ENCODE peak calls at places on chromosomes 12 and 14, in eight cellular contexts. I is HCT116, J is brain microvascular endothelial cell, Y is fibroblast of villous mesenchyme, C is IMR-90, W is NB4, M is colonic mucosa, V is heart left ventricle. L is an unnamed sample.

GRCh38 chr14:94575730-94576585 is 5.3 kb upstream of the SERPINA5 start:
- DNase-seq in I (no peak), J (peak), Y (no peak), C (peak), W (no peak), M (no peak), V (no peak), L (peak)

GRCh38 chr14:73613046-73613383 is 698 bp downstream of the ACOT6 start:
- DNase-seq in I (no peak), J (no peak), Y (no peak), C (no peak), W (peak), M (peak), V (no peak), L (no peak)

GRCh38 chr12:59151243-59151642 is 230.9 kb upstream of the LRIG3 start:
- DNase-seq in I (no peak), J (no peak), Y (peak), C (peak), W (no peak), M (no peak), V (no peak), L (peak)

GRCh38 chr14:105952222-105952621 is 425.8 kb downstream of the TMEM121 start:
- DNase-seq in I (no peak), J (no peak), Y (no peak), C (no peak), W (no peak), M (no peak), V (no peak), L (no peak)

GRCh38 chr12:127230843-127231260 is 1036.1 kb upstream of the TMEM132C start:
- DNase-seq in I (peak), J (peak), Y (peak), C (peak), W (peak), M (no peak), V (no peak), L (peak)

GRCh38 chr14:62954165-62954564 is 91.1 kb downstream of the KCNH5 start:
- DNase-seq in I (no peak), J (no peak), Y (no peak), C (no peak), W (no peak), M (no peak), V (no peak), L (no peak)

GRCh38 chr12:31388713-31389112 is 62.8 kb upstream of the SINHCAF start:
- DNase-seq in I (no peak), J (no peak), Y (no peak), C (no peak), W (no peak), M (peak), V (no peak), L (no peak)

GRCh38 chr14:77085538-77085937 is 12.5 kb upstream of the CIPC start:
- DNase-seq in I (no peak), J (no peak), Y (no peak), C (no peak), W (no peak), M (no peak), V (no peak), L (no peak)

GRCh38 chr12:24810378-24810777 is 138.5 kb downstream of the BCAT1 start:
- DNase-seq in I (no peak), J (no peak), Y (no peak), C (no peak), W (no peak), M (no peak), V (no peak), L (no peak)

GRCh38 chr14:67569651-67570290 is 30.3 kb downstream of the PIGH start:
- DNase-seq in I (no peak), J (no peak), Y (no peak), C (no peak), W (no peak), M (no peak), V (no peak), L (no peak)

GRCh38 chr12:57837779-57838562 is 8.6 kb downstream of the CTDSP2 start:
- DNase-seq in I (no peak), J (peak), Y (peak), C (peak), W (peak), M (no peak), V (peak), L (peak)

GRCh38 chr12:82685721-82686222 is 934 bp upstream of the TMTC2 start:
- DNase-seq in I (peak), J (peak), Y (peak), C (peak), W (peak), M (peak), V (peak), L (peak)

GRCh38 chr12:127414186-127414585 is 852.8 kb upstream of the TMEM132C start:
- DNase-seq in I (no peak), J (no peak), Y (no peak), C (no peak), W (no peak), M (no peak), V (no peak), L (no peak)

GRCh38 chr14:21023817-21024667 is 819 bp downstream of the NDRG2 start:
- DNase-seq in I (no peak), J (no peak), Y (no peak), C (no peak), W (no peak), M (peak), V (no peak), L (no peak)

GRCh38 chr14:21024668-21025373 is at the start of gene NDRG2:
- DNase-seq in I (no peak), J (no peak), Y (peak), C (no peak), W (peak), M (peak), V (peak), L (no peak)

GRCh38 chr14:21022686-21023085 is 2.2 kb downstream of the NDRG2 start:
- DNase-seq in I (no peak), J (no peak), Y (no peak), C (no peak), W (no peak), M (no peak), V (no peak), L (no peak)

GRCh38 chr14:21020977-21021545 is 3.8 kb downstream of the NDRG2 start:
- DNase-seq in I (no peak), J (no peak), Y (no peak), C (no peak), W (no peak), M (no peak), V (no peak), L (no peak)

GRCh38 chr14:21023174-21023573 is 1.7 kb downstream of the NDRG2 start:
- DNase-seq in I (no peak), J (no peak), Y (no peak), C (no peak), W (no peak), M (no peak), V (no peak), L (no peak)
- H3K4me3 ChIP-seq in I (no peak), J (no peak), Y (no peak), C (no peak), W (no peak), M (no peak), V (peak), L (no peak)

DNA sequence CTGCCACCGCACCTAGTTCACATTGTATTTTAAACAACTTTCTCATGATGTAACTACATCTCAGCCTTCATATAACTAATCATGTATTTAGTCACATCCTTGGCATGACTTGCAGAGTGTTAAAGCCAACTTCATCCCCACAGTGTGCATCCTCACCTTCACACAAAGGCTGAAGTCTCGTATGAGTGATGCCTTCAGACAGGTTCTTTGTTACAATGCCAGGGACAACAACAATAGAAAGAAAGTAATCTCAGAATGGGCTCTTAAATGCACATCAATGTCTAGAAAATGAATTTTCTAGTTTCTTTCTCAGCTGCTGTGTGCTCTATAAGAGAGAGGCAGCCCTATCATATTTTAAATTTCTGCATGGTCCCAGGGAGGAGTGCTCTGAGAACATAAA is 221.3 kb downstream of the DIO2 start:
- DNase-seq in I (no peak), J (no peak), Y (no peak), C (no peak), W (no peak), M (no peak), V (no peak), L (no peak)
- TF ChIP-seq CTCF in I (no peak), J (no peak), Y (no peak), C (no peak), W (no peak), M (no peak), V (no peak), L (no peak)

GRCh38 chr14:51607677-51608076 is 44.0 kb upstream of the FRMD6 start:
- DNase-seq in I (no peak), J (peak), Y (peak), C (peak), W (no peak), M (no peak), V (no peak), L (peak)
- H3K4me3 ChIP-seq in I (no peak), J (no peak), Y (no peak), C (no peak), W (no peak), M (no peak), V (no peak), L (peak)

DNA sequence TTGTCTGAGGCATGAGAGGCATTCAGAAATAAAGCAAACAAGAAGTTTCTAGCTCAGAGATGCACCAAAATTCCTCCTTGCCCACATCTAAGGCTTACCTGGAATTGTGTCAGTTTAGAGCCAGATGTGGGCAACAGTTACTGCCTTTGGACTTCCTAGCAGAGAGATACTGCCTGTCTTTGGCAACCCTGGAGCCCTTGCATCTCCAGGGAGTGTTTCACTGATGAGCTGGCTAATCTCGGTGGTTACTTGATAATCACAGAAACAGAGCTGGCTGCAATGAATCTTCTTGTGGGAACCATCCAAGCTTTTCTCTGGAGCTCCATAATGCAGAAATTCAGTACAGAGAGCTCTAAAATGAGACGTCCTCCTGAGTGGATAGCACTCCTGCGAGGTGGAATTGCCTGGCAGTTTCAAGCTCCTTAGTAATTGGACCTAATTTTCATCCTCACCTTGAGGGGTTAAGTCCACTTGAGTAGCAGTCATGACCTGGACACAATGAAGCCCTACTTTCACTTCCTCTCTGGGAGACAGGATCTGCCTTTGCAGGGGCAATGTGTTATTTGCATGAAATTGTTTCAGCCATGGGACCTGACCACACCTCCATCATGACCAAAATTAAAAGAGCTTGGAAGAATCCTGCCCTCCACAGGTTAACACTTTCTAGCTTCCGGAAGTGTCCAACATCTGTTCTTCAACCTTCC is 108.8 kb upstream of the ARHGAP5 start:
- DNase-seq in I (no peak), J (no peak), Y (peak), C (peak), W (peak), M (no peak), V (no peak), L (peak)
- TF ChIP-seq CTCF in I (no peak), J (no peak), Y (no peak), C (no peak), W (no peak), M (no peak), V (no peak), L (no peak)

GRCh38 chr12:113468365-113469223 is 3.1 kb downstream of the LHX5 start:
- DNase-seq in I (no peak), J (no peak), Y (no peak), C (no peak), W (no peak), M (no peak), V (no peak), L (no peak)

GRCh38 chr12:113466770-113467153 is 4.9 kb downstream of the LHX5 start:
- DNase-seq in I (no peak), J (no peak), Y (no peak), C (no peak), W (no peak), M (no peak), V (no peak), L (no peak)

GRCh38 chr12:113467154-113467513 is 4.5 kb downstream of the LHX5 start:
- DNase-seq in I (no peak), J (no peak), Y (no peak), C (no peak), W (no peak), M (no peak), V (no peak), L (no peak)

GRCh38 chr12:113469224-113469652 is 2.4 kb downstream of the LHX5 start:
- DNase-seq in I (no peak), J (no peak), Y (no peak), C (no peak), W (no peak), M (no peak), V (no peak), L (no peak)

GRCh38 chr12:113467514-113468364 is 3.9 kb downstream of the LHX5 start:
- DNase-seq in I (no peak), J (no peak), Y (no peak), C (no peak), W (no peak), M (no peak), V (no peak), L (no peak)
- H3K4me3 ChIP-seq in I (peak), J (peak), Y (peak), C (peak), W (no peak), M (peak), V (peak), L (peak)

DNA sequence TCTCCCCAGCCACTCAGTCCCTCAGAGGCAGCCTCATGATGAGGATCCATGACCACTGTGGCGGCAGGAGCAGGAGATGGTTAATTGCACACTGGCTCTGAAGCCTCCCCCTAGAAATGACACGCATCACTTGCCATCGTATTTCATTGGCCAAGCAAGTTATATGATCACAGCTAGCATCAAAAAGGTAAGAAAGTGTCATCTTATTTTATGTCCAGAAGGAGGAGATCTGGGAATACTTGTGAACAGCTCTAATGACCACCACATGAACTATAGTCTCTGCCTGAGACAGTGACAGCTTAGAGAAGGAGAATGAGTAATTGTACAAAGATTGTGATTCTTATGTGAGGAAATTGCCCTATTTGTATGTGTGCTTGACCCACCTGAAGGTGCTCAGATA is 363.4 kb downstream of the NUAK1 start:
- DNase-seq in I (no peak), J (peak), Y (peak), C (peak), W (no peak), M (no peak), V (no peak), L (peak)
- TF ChIP-seq CTCF in I (no peak), J (peak), Y (peak), C (peak), W (no peak), M (no peak), V (peak), L (peak)

GRCh38 chr12:52075409-52075724 is 4.1 kb upstream of the SMIM41 start:
- DNase-seq in I (no peak), J (no peak), Y (no peak), C (peak), W (no peak), M (no peak), V (no peak), L (no peak)

GRCh38 chr12:52070243-52070925 is 606 bp downstream of the ATG101 start:
- DNase-seq in I (no peak), J (no peak), Y (peak), C (no peak), W (no peak), M (no peak), V (no peak), L (no peak)

GRCh38 chr12:52074006-52074405 is 4.2 kb downstream of the ATG101 start:
- DNase-seq in I (no peak), J (peak), Y (peak), C (no peak), W (peak), M (no peak), V (no peak), L (peak)

GRCh38 chr12:52074656-52075408 is 4.7 kb upstream of the SMIM41 start:
- DNase-seq in I (no peak), J (no peak), Y (no peak), C (no peak), W (no peak), M (no peak), V (no peak), L (no peak)

DNA sequence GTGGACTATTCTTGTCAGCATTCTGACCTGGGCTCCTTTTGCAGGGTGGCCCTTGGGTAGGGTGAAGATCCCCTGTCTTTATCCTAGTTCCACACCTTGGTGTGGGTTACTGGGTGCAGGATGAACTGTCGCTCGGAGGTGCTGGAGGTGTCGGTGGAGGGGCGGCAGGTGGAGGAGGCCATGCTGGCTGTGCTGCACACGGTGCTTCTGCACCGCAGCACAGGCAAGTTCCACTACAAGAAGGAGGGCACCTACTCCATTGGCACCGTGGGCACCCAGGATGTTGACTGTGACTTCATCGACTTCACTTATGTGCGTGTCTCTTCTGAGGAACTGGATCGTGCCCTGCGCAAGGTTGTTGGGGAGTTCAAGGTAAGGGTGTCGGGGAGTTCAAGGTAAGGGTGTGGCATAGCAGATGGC is 3.8 kb downstream of the ATG101 start:
- DNase-seq in I (no peak), J (no peak), Y (no peak), C (no peak), W (no peak), M (no peak), V (no peak), L (no peak)
- H3K4me3 ChIP-seq in I (no peak), J (no peak), Y (no peak), C (no peak), W (peak), M (no peak), V (no peak), L (no peak)

GRCh38 chr14:21300892-21301291 is 21.0 kb downstream of the RPGRIP1 start:
- DNase-seq in I (no peak), J (no peak), Y (no peak), C (no peak), W (peak), M (no peak), V (peak), L (no peak)
- TF ChIP-seq CTCF in I (no peak), J (no peak), Y (no peak), C (no peak), W (no peak), M (no peak), V (no peak), L (no peak)